ENCODE peak calls at places on chromosomes 13 and 19, in six cellular contexts. D is IMR-90; C is naive thymus-derived CD4-positive, alpha-beta T cell; Z is kidney epithelial cell; K is H1; L is fibroblast of lung. F is an unnamed sample.

GRCh38 chr19:57334191-57334590 is 13.9 kb downstream of the ZNF543 start:
- DNase-seq in D (peak; percentile 9), C (no peak), Z (no peak), K (no peak), L (no peak), F (no peak)

GRCh38 chr19:43078311-43078710 is 4.2 kb downstream of the PSG2 start:
- DNase-seq in D (peak; percentile 81), C (no peak), Z (no peak), K (no peak), L (peak; percentile 87), F (no peak)

GRCh38 chr13:109156181-109156935 is 526.9 kb downstream of the MYO16 start:
- DNase-seq in D (peak; percentile 86), C (no peak), Z (peak; percentile 50), K (no peak), L (peak; percentile 93), F (no peak)

GRCh38 chr13:97238432-97238831 is 16.3 kb downstream of the MBNL2 start:
- DNase-seq in D (no peak), C (no peak), Z (no peak), K (no peak), L (no peak), F (no peak)

GRCh38 chr19:55206664-55207500 is 2.4 kb downstream of the PTPRH start:
- DNase-seq in D (peak; percentile 86), C (no peak), Z (peak; percentile 56), K (peak; percentile 74), L (peak; percentile 85), F (no peak)

GRCh38 chr19:47470447-47471195 is 1.1 kb downstream of the SLC8A2 start:
- DNase-seq in D (no peak), C (no peak), Z (no peak), K (no peak), L (no peak), F (no peak)

GRCh38 chr19:58497634-58498170 is 14.1 kb downstream of the SLC27A5 start:
- DNase-seq in D (no peak), C (no peak), Z (no peak), K (no peak), L (no peak), F (no peak)

GRCh38 chr19:14416743-14417214 is 2.4 kb downstream of the DDX39A start:
- DNase-seq in D (no peak), C (no peak), Z (no peak), K (no peak), L (no peak), F (no peak)

GRCh38 chr13:64723735-64724134 is 2506.4 kb downstream of the PCDH9 start:
- DNase-seq in D (peak; percentile 94), C (no peak), Z (peak; percentile 87), K (no peak), L (peak; percentile 97), F (no peak)

GRCh38 chr13:79075703-79076102 is 330.4 kb downstream of the RBM26 start:
- DNase-seq in D (no peak), C (no peak), Z (no peak), K (no peak), L (no peak), F (no peak)

DNA sequence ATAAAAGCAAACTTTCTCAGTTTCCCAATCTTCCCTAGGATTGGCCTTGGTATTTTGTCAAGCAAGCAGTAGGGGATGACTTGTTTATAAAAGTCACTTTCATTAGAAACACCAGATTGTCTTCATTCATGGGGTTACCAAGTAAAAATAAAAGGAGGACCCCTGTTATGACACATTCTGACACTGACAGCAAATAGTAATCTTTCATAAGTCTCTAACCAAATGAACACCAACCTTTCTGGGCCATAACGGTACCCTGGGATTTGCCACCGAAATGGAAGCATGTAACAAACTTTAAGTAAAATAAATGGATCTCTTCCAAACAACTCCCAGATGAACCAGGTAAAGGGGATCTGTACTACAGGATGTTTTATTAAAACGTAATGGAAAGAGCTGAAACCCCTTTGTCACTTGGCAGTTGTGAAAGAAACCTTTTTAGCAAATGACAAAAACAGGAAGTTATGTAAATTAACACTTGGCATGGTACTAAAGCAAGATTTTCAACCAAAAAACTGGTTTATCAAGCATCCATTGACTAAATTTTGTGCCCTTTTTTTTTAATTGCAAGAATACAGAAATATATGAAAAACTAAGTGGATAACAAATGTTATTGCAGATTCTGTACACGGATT is 335.6 kb downstream of the RBM26 start:
- DNase-seq in D (no peak), C (no peak), Z (no peak), K (no peak), L (no peak), F (no peak)
- H3K4me3 ChIP-seq in D (no peak overlapping the region), C (no peak overlapping the region), Z (no peak overlapping the region), K (no peak overlapping the region), L (no peak overlapping the region), F (no peak overlapping the region)

GRCh38 chr13:112982281-112983041 is 13.4 kb downstream of the MCF2L start:
- DNase-seq in D (no peak), C (no peak), Z (no peak), K (no peak), L (no peak), F (no peak)

GRCh38 chr13:112980441-112980840 is 11.4 kb downstream of the MCF2L start:
- DNase-seq in D (no peak), C (no peak), Z (no peak), K (peak; percentile 46), L (no peak), F (no peak)

GRCh38 chr13:112979406-112979902 is 10.4 kb downstream of the MCF2L start:
- DNase-seq in D (no peak), C (no peak), Z (no peak), K (no peak), L (no peak), F (no peak)

GRCh38 chr13:112983042-112983305 is 14.0 kb downstream of the MCF2L start:
- DNase-seq in D (no peak), C (no peak), Z (no peak), K (no peak), L (no peak), F (no peak)

GRCh38 chr13:112981361-112981905 is 12.4 kb downstream of the MCF2L start:
- DNase-seq in D (no peak), C (no peak), Z (no peak), K (peak; percentile 48), L (no peak), F (no peak)
- H3K4me3 ChIP-seq in D (no peak overlapping the region), C (no peak overlapping the region), Z (no peak overlapping the region), K (no peak overlapping the region), L (no peak overlapping the region), F (no peak overlapping the region)

GRCh38 chr19:8501968-8502367 is 472 bp downstream of the PRAM1 start:
- DNase-seq in D (no peak), C (no peak), Z (no peak), K (no peak), L (no peak), F (no peak)
- H3K4me3 ChIP-seq in D (no peak overlapping the region), C (no peak overlapping the region), Z (no peak overlapping the region), K (no peak overlapping the region), L (no peak overlapping the region), F (no peak overlapping the region)

DNA sequence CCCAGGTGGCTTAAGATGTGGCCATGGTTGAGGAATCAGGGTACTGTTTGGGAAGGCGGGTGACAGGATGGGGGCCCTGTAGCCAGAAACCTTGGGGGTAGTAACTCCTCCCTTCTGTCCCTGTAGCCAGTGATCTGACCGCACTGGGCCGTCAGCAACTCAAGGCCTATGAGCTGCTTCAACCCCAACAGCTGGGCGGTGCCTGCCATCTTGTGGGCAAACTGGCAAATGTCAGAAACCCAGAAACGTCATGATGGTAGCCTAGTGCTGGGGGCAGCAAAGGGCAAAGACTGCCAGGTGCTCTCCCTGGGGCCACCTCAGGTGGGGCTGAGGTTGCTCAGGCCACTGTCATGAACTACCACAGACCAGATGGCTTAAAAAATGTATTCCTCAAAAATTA is 3.5 kb downstream of the COPE start:
- DNase-seq in D (peak; percentile 30), C (no peak), Z (no peak), K (peak; percentile 68), L (peak; percentile 21), F (no peak)
- H3K4me3 ChIP-seq in D (no peak overlapping the region), C (no peak overlapping the region), Z (no peak overlapping the region), K (no peak overlapping the region), L (no peak overlapping the region), F (no peak overlapping the region)

GRCh38 chr13:21341637-21342422 is 117.3 kb downstream of the ZDHHC20 start:
- DNase-seq in D (no peak), C (no peak), Z (no peak), K (no peak), L (no peak), F (no peak)

GRCh38 chr13:21343659-21344058 is 115.4 kb downstream of the ZDHHC20 start:
- DNase-seq in D (no peak), C (no peak), Z (no peak), K (no peak), L (no peak), F (no peak)

GRCh38 chr13:21342699-21343442 is 116.2 kb downstream of the ZDHHC20 start:
- DNase-seq in D (no peak), C (no peak), Z (no peak), K (no peak), L (no peak), F (no peak)

GRCh38 chr13:21347753-21348318 is 111.3 kb downstream of the ZDHHC20 start:
- DNase-seq in D (no peak), C (no peak), Z (no peak), K (no peak), L (no peak), F (no peak)

GRCh38 chr13:21344662-21345176 is 114.4 kb downstream of the ZDHHC20 start:
- DNase-seq in D (no peak), C (peak; percentile 31), Z (no peak), K (no peak), L (no peak), F (no peak)
- H3K4me3 ChIP-seq in D (no peak overlapping the region), C (peak overlapping the region; percentile 45), Z (no peak overlapping the region), K (no peak overlapping the region), L (no peak overlapping the region), F (no peak overlapping the region)

GRCh38 chr13:29386246-29386645 is 209.2 kb downstream of the SLC7A1 start:
- DNase-seq in D (no peak), C (no peak), Z (no peak), K (no peak), L (no peak), F (no peak)
- H3K4me3 ChIP-seq in D (no peak overlapping the region), C (no peak overlapping the region), Z (no peak overlapping the region), K (no peak overlapping the region), L (no peak overlapping the region), F (no peak overlapping the region)

DNA sequence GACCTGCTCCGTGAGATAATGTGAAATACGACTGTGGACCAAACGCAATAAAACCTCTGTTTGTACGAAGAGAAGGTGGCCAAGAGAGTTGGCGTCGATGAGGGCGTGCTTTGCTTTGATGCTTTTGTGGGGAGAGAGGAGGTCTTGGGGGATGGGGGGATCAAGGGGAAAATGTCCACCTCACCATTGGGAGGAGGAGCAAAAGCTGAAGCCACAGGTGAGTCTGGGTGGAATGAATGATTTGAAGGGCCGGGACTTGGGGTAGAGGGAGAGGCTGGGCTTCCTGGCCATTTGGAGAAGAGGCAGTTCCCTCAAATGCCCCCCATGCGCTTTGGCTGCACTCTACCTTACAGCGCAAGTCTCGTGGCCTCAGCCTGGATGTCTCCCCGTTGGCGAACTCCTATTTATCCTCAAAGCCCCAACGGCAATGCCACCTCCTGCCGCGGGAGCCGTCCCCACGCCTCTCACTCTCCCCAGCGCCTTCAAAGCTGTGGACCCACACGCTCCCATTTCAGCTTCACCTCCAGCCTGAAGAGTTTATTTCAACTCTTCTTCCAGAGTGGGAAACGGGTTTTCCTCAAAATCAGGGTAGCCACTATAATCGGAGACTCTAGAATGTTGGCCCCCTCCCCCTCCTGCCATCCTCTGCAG is 787 bp upstream of the ABCA7 start:
- DNase-seq in D (peak; percentile 28), C (no peak), Z (no peak), K (peak; percentile 63), L (peak; percentile 36), F (no peak)
- H3K4me3 ChIP-seq in D (no peak overlapping the region), C (peak overlapping the region; percentile 39), Z (no peak overlapping the region), K (peak overlapping the region; percentile 25), L (no peak overlapping the region), F (peak overlapping the region; percentile 80)

GRCh38 chr13:76886005-76886291 is 257 bp downstream of the KCTD12 start:
- DNase-seq in D (no peak), C (no peak), Z (no peak), K (peak; percentile 77), L (no peak), F (no peak)
- H3K4me3 ChIP-seq in D (peak overlapping the region; percentile 67), C (peak overlapping the region; percentile 62), Z (peak overlapping the region; percentile 55), K (peak overlapping the region; percentile 71), L (peak overlapping the region; percentile 67), F (peak overlapping the region; percentile 90)